ENCODE peak calls at places on chromosome 4, in six cellular contexts. One of them, this sample, is unnamed.

GRCh38 chr4:64121803-64122202 is 287.4 kb downstream of the TECRL start:
- DNase-seq in ovary: no peak
- DNase-seq in adrenal gland: no peak
- DNase-seq in endothelial cell of umbilical vein: no peak
- DNase-seq in tibial nerve: no peak
- DNase-seq in uterus: no peak
- DNase-seq in this sample: no peak

GRCh38 chr4:150173420-150173819 is 95.2 kb downstream of the DCLK2 start:
- DNase-seq in tibial nerve: no peak
- DNase-seq in adrenal gland: no peak
- DNase-seq in uterus: no peak
- DNase-seq in endothelial cell of umbilical vein: peak
- DNase-seq in ovary: no peak
- DNase-seq in this sample: no peak

GRCh38 chr4:145792429-145792828 is 112.5 kb downstream of the C4orf51 start:
- DNase-seq in tibial nerve: no peak
- DNase-seq in adrenal gland: no peak
- DNase-seq in ovary: no peak
- DNase-seq in uterus: no peak
- DNase-seq in endothelial cell of umbilical vein: no peak
- DNase-seq in this sample: no peak

GRCh38 chr4:85475631-85476233 is 782 bp downstream of the ARHGAP24 start:
- DNase-seq in adrenal gland: no peak
- DNase-seq in uterus: no peak
- DNase-seq in endothelial cell of umbilical vein: no peak
- DNase-seq in tibial nerve: no peak
- DNase-seq in ovary: peak
- DNase-seq in this sample: no peak

GRCh38 chr4:183828125-183828524 is 77.0 kb upstream of the STOX2 start:
- DNase-seq in tibial nerve: no peak
- DNase-seq in ovary: no peak
- DNase-seq in adrenal gland: no peak
- DNase-seq in uterus: no peak
- DNase-seq in endothelial cell of umbilical vein: no peak
- DNase-seq in this sample: no peak

GRCh38 chr4:94540476-94540875 is 88.7 kb downstream of the PDLIM5 start:
- DNase-seq in tibial nerve: no peak
- DNase-seq in adrenal gland: no peak
- DNase-seq in ovary: no peak
- DNase-seq in uterus: no peak
- DNase-seq in endothelial cell of umbilical vein: no peak
- DNase-seq in this sample: no peak

GRCh38 chr4:122733805-122734155 is 1.3 kb downstream of the BBS12 start:
- DNase-seq in uterus: no peak
- DNase-seq in adrenal gland: no peak
- DNase-seq in ovary: no peak
- DNase-seq in endothelial cell of umbilical vein: no peak
- DNase-seq in tibial nerve: no peak
- DNase-seq in this sample: no peak

GRCh38 chr4:123350191-123350544 is 46.4 kb upstream of the SPRY1 start:
- DNase-seq in adrenal gland: no peak
- DNase-seq in tibial nerve: no peak
- DNase-seq in endothelial cell of umbilical vein: peak
- DNase-seq in ovary: no peak
- DNase-seq in uterus: no peak
- DNase-seq in this sample: no peak

GRCh38 chr4:184350213-184350817 is 124.0 kb downstream of the IRF2 start:
- DNase-seq in tibial nerve: no peak
- DNase-seq in adrenal gland: peak
- DNase-seq in ovary: no peak
- DNase-seq in endothelial cell of umbilical vein: no peak
- DNase-seq in uterus: no peak
- DNase-seq in this sample: no peak

GRCh38 chr4:112517067-112517588 is 1.1 kb upstream of the NEUROG2 start:
- DNase-seq in endothelial cell of umbilical vein: no peak
- DNase-seq in tibial nerve: no peak
- DNase-seq in ovary: no peak
- DNase-seq in adrenal gland: no peak
- DNase-seq in uterus: no peak
- DNase-seq in this sample: no peak

GRCh38 chr4:112515278-112516075 is 503 bp downstream of the NEUROG2 start:
- DNase-seq in adrenal gland: no peak
- DNase-seq in endothelial cell of umbilical vein: peak
- DNase-seq in uterus: no peak
- DNase-seq in tibial nerve: no peak
- DNase-seq in ovary: no peak
- DNase-seq in this sample: peak

GRCh38 chr4:112516076-112516385 is at the start of gene NEUROG2:
- DNase-seq in ovary: no peak
- DNase-seq in endothelial cell of umbilical vein: no peak
- DNase-seq in uterus: no peak
- DNase-seq in adrenal gland: no peak
- DNase-seq in tibial nerve: no peak
- DNase-seq in this sample: no peak

GRCh38 chr4:112517911-112518310 is 1.9 kb upstream of the NEUROG2 start:
- DNase-seq in tibial nerve: no peak
- DNase-seq in endothelial cell of umbilical vein: no peak
- DNase-seq in uterus: no peak
- DNase-seq in adrenal gland: no peak
- DNase-seq in ovary: no peak
- DNase-seq in this sample: no peak

GRCh38 chr4:112516401-112517066 is 554 bp upstream of the NEUROG2 start:
- DNase-seq in adrenal gland: no peak
- DNase-seq in ovary: no peak
- DNase-seq in uterus: no peak
- DNase-seq in tibial nerve: no peak
- DNase-seq in endothelial cell of umbilical vein: no peak
- DNase-seq in this sample: no peak
- H3K4me3 ChIP-seq in adrenal gland: peak
- H3K4me3 ChIP-seq in ovary: peak
- H3K4me3 ChIP-seq in uterus: no peak
- H3K4me3 ChIP-seq in tibial nerve: peak
- H3K4me3 ChIP-seq in endothelial cell of umbilical vein: no peak
- H3K4me3 ChIP-seq in this sample: no peak

GRCh38 chr4:26400140-26400539 is 79.3 kb downstream of the RBPJ start:
- DNase-seq in adrenal gland: no peak
- DNase-seq in endothelial cell of umbilical vein: no peak
- DNase-seq in tibial nerve: no peak
- DNase-seq in uterus: no peak
- DNase-seq in ovary: no peak
- DNase-seq in this sample: no peak
- TF ChIP-seq CTCF in adrenal gland: no peak
- TF ChIP-seq CTCF in endothelial cell of umbilical vein: no peak
- TF ChIP-seq CTCF in tibial nerve: no peak
- TF ChIP-seq CTCF in uterus: no peak
- TF ChIP-seq CTCF in ovary: no peak
- TF ChIP-seq CTCF in this sample: no peak

GRCh38 chr4:158538176-158538575 is 16.5 kb downstream of the RXFP1 start:
- DNase-seq in uterus: no peak
- DNase-seq in endothelial cell of umbilical vein: no peak
- DNase-seq in adrenal gland: no peak
- DNase-seq in tibial nerve: no peak
- DNase-seq in ovary: no peak
- DNase-seq in this sample: no peak
- TF ChIP-seq POLR2A in uterus: no peak
- TF ChIP-seq POLR2A in endothelial cell of umbilical vein: no peak
- TF ChIP-seq POLR2A in adrenal gland: no peak
- TF ChIP-seq POLR2A in tibial nerve: no peak
- TF ChIP-seq POLR2A in ovary: no peak
- TF ChIP-seq POLR2A in this sample: no peak

GRCh38 chr4:133150643-133151300 is 1.7 kb downstream of the PCDH10 start:
- DNase-seq in adrenal gland: peak
- DNase-seq in endothelial cell of umbilical vein: peak
- DNase-seq in ovary: no peak
- DNase-seq in uterus: no peak
- DNase-seq in tibial nerve: no peak
- DNase-seq in this sample: no peak

GRCh38 chr4:133152801-133153526 is 3.9 kb downstream of the PCDH10 start:
- DNase-seq in adrenal gland: peak
- DNase-seq in endothelial cell of umbilical vein: peak
- DNase-seq in tibial nerve: no peak
- DNase-seq in ovary: no peak
- DNase-seq in uterus: no peak
- DNase-seq in this sample: no peak

GRCh38 chr4:133151681-133152329 is 2.7 kb downstream of the PCDH10 start:
- DNase-seq in endothelial cell of umbilical vein: peak
- DNase-seq in uterus: no peak
- DNase-seq in adrenal gland: peak
- DNase-seq in ovary: no peak
- DNase-seq in tibial nerve: no peak
- DNase-seq in this sample: no peak

GRCh38 chr4:133151301-133151680 is 2.2 kb downstream of the PCDH10 start:
- DNase-seq in uterus: no peak
- DNase-seq in endothelial cell of umbilical vein: peak
- DNase-seq in tibial nerve: no peak
- DNase-seq in adrenal gland: peak
- DNase-seq in ovary: no peak
- DNase-seq in this sample: no peak

GRCh38 chr4:133152330-133152791 is 3.3 kb downstream of the PCDH10 start:
- DNase-seq in tibial nerve: no peak
- DNase-seq in ovary: no peak
- DNase-seq in adrenal gland: peak
- DNase-seq in endothelial cell of umbilical vein: no peak
- DNase-seq in uterus: no peak
- DNase-seq in this sample: peak
- H3K4me3 ChIP-seq in tibial nerve: peak
- H3K4me3 ChIP-seq in ovary: peak
- H3K4me3 ChIP-seq in adrenal gland: peak
- H3K4me3 ChIP-seq in endothelial cell of umbilical vein: peak
- H3K4me3 ChIP-seq in uterus: peak
- H3K4me3 ChIP-seq in this sample: no peak